ENCODE peak calls at places on chromosomes 6 and 20, in ten cellular contexts. H, B, N, I, U, Q, V, R, Y and T are unnamed samples. For H3K27me3 and H3K4me1, the result is how much of the 10 kb centered on the place peaks cover.

GRCh38 chr6:154953644-154954043 is 41.5 kb upstream of the TIAM2 start:
- DNase-seq in H (peak), U (no peak), R (no peak), B (no peak), V (no peak), Q (no peak), Y (no peak), I (no peak), N (no peak), T (no peak)

GRCh38 chr6:39313526-39314272 is 520 bp downstream of the KCNK17 start:
- DNase-seq in I (no peak), V (no peak), N (no peak), Q (no peak), R (no peak), Y (peak), U (no peak), H (no peak), B (no peak), T (no peak)

GRCh38 chr6:122695188-122695587 is 84.3 kb upstream of the FABP7 start:
- DNase-seq in U (no peak), I (no peak), V (no peak), R (no peak), N (no peak), B (no peak), H (no peak), Y (no peak), Q (no peak), T (no peak)

GRCh38 chr6:44309092-44309491 is 4.1 kb downstream of the AARS2 start:
- DNase-seq in N (no peak), I (no peak), H (no peak), Y (no peak), B (peak), Q (no peak), V (no peak), U (no peak), R (no peak), T (no peak)

GRCh38 chr6:124223596-124223995 is 419.9 kb downstream of the NKAIN2 start:
- DNase-seq in I (no peak), U (no peak), H (no peak), N (no peak), Y (no peak), B (no peak), R (no peak), Q (no peak), V (no peak), T (no peak)

GRCh38 chr6:28648035-28648877 is 122.6 kb downstream of the GPX5 start:
- DNase-seq in I (no peak), N (no peak), Q (no peak), V (peak), B (peak), R (no peak), U (peak), Y (peak), H (no peak), T (no peak)

GRCh38 chr6:94052754-94053153 is 633.4 kb upstream of the EPHA7 start:
- DNase-seq in N (no peak), Y (no peak), V (no peak), I (no peak), U (no peak), R (no peak), Q (no peak), B (no peak), H (no peak), T (no peak)

GRCh38 chr6:21500314-21500713 is 93.2 kb upstream of the SOX4 start:
- DNase-seq in U (no peak), V (no peak), Y (peak), N (no peak), B (no peak), R (no peak), Q (no peak), H (no peak), I (no peak), T (no peak)

GRCh38 chr20:25275813-25276532 is 28.1 kb downstream of the PYGB start:
- DNase-seq in Q (peak), I (no peak), H (peak), R (no peak), U (no peak), B (no peak), V (peak), Y (peak), N (peak), T (no peak)

GRCh38 chr6:169752074-169752623 is 727 bp downstream of the ERMARD start:
- DNase-seq in I (no peak), V (no peak), Q (no peak), R (no peak), N (no peak), U (no peak), Y (no peak), H (no peak), B (no peak), T (no peak)

GRCh38 chr6:88983532-88983931 is 20.1 kb upstream of the RNGTT start:
- DNase-seq in B (peak), I (no peak), U (peak), V (peak), R (peak), Y (peak), N (no peak), Q (no peak), H (peak), T (no peak)

GRCh38 chr6:845581-845980 is 152.6 kb upstream of the EXOC2 start:
- DNase-seq in N (no peak), H (no peak), I (no peak), Q (no peak), B (no peak), Y (no peak), V (no peak), U (no peak), R (no peak), T (no peak)

GRCh38 chr6:27517238-27517637 is 44.3 kb upstream of the ZNF184 start:
- DNase-seq in Y (no peak), V (no peak), B (no peak), I (no peak), Q (no peak), N (no peak), H (no peak), U (no peak), R (no peak), T (no peak)

GRCh38 chr6:10322991-10323390 is 91.9 kb downstream of the TFAP2A start:
- DNase-seq in B (no peak), N (no peak), U (no peak), H (no peak), R (no peak), V (no peak), Y (no peak), Q (no peak), I (no peak), T (no peak)

GRCh38 chr6:28643017-28643740 is 117.5 kb downstream of the GPX5 start:
- DNase-seq in N (no peak), H (no peak), I (no peak), V (no peak), B (peak), R (no peak), Y (no peak), Q (no peak), U (peak), T (no peak)

GRCh38 chr6:43779864-43780260 is 9.9 kb downstream of the VEGFA start:
- DNase-seq in N (no peak), Y (peak), U (no peak), H (no peak), V (no peak), B (no peak), Q (peak), R (no peak), I (no peak), T (no peak)

GRCh38 chr20:17287503-17287902 is 60.7 kb downstream of the PCSK2 start:
- DNase-seq in U (no peak), R (no peak), V (no peak), N (no peak), Y (no peak), Q (no peak), H (no peak), I (no peak), B (no peak), T (no peak)

GRCh38 chr6:27867051-27867940 is 44.9 kb downstream of the OR2B2 start:
- DNase-seq in R (peak), N (peak), V (no peak), I (no peak), U (peak), Q (peak), H (peak), B (peak), Y (peak), T (no peak)

GRCh38 chr6:138377844-138378243 is at the start of gene SMIM28:
- DNase-seq in V (no peak), U (no peak), I (no peak), H (no peak), Y (peak), B (no peak), R (no peak), N (no peak), Q (no peak), T (no peak)

GRCh38 chr6:148509789-148510581 is 167.3 kb downstream of the SASH1 start:
- DNase-seq in R (peak), V (no peak), Q (no peak), I (no peak), Y (no peak), N (no peak), H (peak), B (peak), U (peak), T (no peak)

GRCh38 chr6:43842231-43842794 is 72.3 kb downstream of the VEGFA start:
- DNase-seq in H (no peak), N (no peak), B (peak), Q (no peak), R (peak), U (no peak), I (no peak), Y (no peak), V (no peak), T (no peak)

GRCh38 chr6:13548500-13549210 is 25.7 kb upstream of the SIRT5 start:
- DNase-seq in U (no peak), N (no peak), H (no peak), Y (no peak), Q (no peak), I (no peak), V (no peak), B (no peak), R (no peak), T (no peak)

GRCh38 chr6:154227862-154228520 is 128.6 kb downstream of the IPCEF1 start:
- DNase-seq in V (no peak), H (no peak), U (no peak), Q (no peak), N (no peak), Y (no peak), I (no peak), B (no peak), R (no peak), T (no peak)

GRCh38 chr6:159062564-159062945 is 17.8 kb upstream of the TAGAP start:
- DNase-seq in Q (no peak), Y (no peak), R (no peak), H (peak), N (no peak), I (no peak), U (no peak), B (no peak), V (no peak), T (no peak)

GRCh38 chr6:28838289-28838633 is 85.5 kb downstream of the TRIM27 start:
- DNase-seq in Y (peak), B (peak), U (peak), Q (peak), R (peak), H (peak), N (no peak), I (no peak), V (peak), T (no peak)

GRCh38 chr6:53333439-53334408 is 15.0 kb downstream of the ELOVL5 start:
- DNase-seq in U (no peak), I (no peak), R (no peak), B (no peak), H (no peak), N (no peak), Y (no peak), Q (no peak), V (no peak), T (no peak)

GRCh38 chr6:20732896-20733295 is 198.6 kb downstream of the CDKAL1 start:
- DNase-seq in I (no peak), Y (no peak), V (no peak), N (no peak), U (no peak), B (no peak), Q (no peak), R (no peak), H (no peak), T (no peak)

GRCh38 chr6:144478487-144478886 is 193.4 kb downstream of the UTRN start:
- DNase-seq in N (no peak), B (no peak), I (no peak), U (no peak), V (no peak), Q (no peak), Y (peak), R (no peak), H (no peak), T (no peak)

GRCh38 chr6:109824105-109824504 is 133.0 kb downstream of the FIG4 start:
- DNase-seq in U (no peak), R (no peak), Q (no peak), H (no peak), N (no peak), I (no peak), B (no peak), Y (no peak), V (no peak), T (no peak)

GRCh38 chr6:138752017-138752416 is 21.6 kb upstream of the CCDC28A start:
- DNase-seq in N (no peak), Y (no peak), R (no peak), H (no peak), I (no peak), B (no peak), V (no peak), U (no peak), Q (no peak), T (no peak)

GRCh38 chr6:34359438-34360158 is 32.9 kb downstream of the NUDT3 start:
- DNase-seq in V (no peak), I (no peak), H (no peak), R (no peak), U (no peak), Y (no peak), N (no peak), B (peak), Q (no peak), T (no peak)

GRCh38 chr6:26383624-26384417 is 913 bp downstream of the BTN2A2 start:
- DNase-seq in I (no peak), Y (peak), Q (peak), V (peak), B (peak), U (peak), R (peak), N (no peak), H (peak), T (no peak)

GRCh38 chr6:126661646-126662045 is 321.7 kb downstream of the CENPW start:
- DNase-seq in H (no peak), B (peak), Y (no peak), Q (no peak), V (no peak), N (no peak), R (no peak), I (no peak), U (no peak), T (no peak)

GRCh38 chr6:1552296-1552761 is 57.4 kb upstream of the FOXC1 start:
- DNase-seq in H (no peak), R (no peak), U (peak), N (no peak), B (peak), Y (no peak), Q (no peak), V (no peak), I (no peak), T (no peak)

GRCh38 chr20:46371656-46372055 is 34.8 kb downstream of the ELMO2 start:
- DNase-seq in V (no peak), H (no peak), I (no peak), B (no peak), R (no peak), Y (no peak), Q (no peak), N (no peak), U (no peak), T (no peak)

GRCh38 chr6:13354331-13355042 is 26.1 kb upstream of the TBC1D7 start:
- DNase-seq in H (no peak), I (no peak), Y (no peak), N (no peak), Q (no peak), U (peak), R (no peak), B (peak), V (no peak), T (no peak)

GRCh38 chr6:127515794-127516675 is 3.1 kb downstream of the MTCL3 start:
- DNase-seq in I (no peak), N (peak), U (peak), V (peak), Y (peak), B (peak), H (peak), R (peak), Q (peak), T (no peak)

DNA sequence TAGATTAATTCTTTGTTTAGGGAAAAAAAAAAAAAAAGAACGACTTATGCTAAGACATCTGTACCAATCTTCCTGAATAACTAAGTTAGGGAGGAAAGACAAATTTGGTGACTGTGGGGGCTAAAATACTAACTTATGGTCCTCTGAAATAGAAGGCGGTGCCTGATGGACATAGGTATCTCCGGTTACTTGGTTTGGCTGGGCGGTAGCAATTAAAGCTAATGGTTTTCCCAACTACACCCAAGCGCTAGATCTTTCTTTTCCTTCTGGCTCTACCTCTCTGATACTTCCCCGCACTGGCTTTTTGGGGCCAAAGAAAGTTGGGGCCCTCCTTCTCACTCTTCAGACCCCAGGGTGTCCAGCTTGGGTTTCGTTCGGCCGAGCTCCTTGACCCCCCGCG is 1.0 kb upstream of the RBM24 start:
- DNase-seq in B (no peak), I (no peak), U (no peak), Q (no peak), R (no peak), V (no peak), Y (no peak), N (no peak), H (no peak), T (no peak)
- H3K27me3 ChIP-seq in B (under half), I (under half), U (under half), Q (under half), R (under half), V (under half), Y (under half), N (under half), H (under half), T (under half)

GRCh38 chr20:49893242-49894072 is 21.9 kb downstream of the SPATA2 start:
- DNase-seq in B (peak), Q (no peak), H (no peak), V (no peak), U (no peak), N (peak), Y (no peak), R (no peak), I (no peak), T (no peak)

GRCh38 chr20:49891486-49891885 is 23.8 kb downstream of the SPATA2 start:
- DNase-seq in N (peak), B (no peak), R (no peak), Y (no peak), I (no peak), V (no peak), Q (no peak), H (peak), U (no peak), T (no peak)

GRCh38 chr20:49890651-49891361 is 24.5 kb downstream of the SPATA2 start:
- DNase-seq in N (peak), U (peak), Q (no peak), Y (no peak), V (peak), H (peak), B (no peak), I (no peak), R (no peak), T (no peak)

GRCh38 chr20:49894073-49894470 is 21.3 kb downstream of the SPATA2 start:
- DNase-seq in H (no peak), V (no peak), N (no peak), R (no peak), B (no peak), Q (no peak), U (no peak), Y (no peak), I (no peak), T (no peak)

DNA sequence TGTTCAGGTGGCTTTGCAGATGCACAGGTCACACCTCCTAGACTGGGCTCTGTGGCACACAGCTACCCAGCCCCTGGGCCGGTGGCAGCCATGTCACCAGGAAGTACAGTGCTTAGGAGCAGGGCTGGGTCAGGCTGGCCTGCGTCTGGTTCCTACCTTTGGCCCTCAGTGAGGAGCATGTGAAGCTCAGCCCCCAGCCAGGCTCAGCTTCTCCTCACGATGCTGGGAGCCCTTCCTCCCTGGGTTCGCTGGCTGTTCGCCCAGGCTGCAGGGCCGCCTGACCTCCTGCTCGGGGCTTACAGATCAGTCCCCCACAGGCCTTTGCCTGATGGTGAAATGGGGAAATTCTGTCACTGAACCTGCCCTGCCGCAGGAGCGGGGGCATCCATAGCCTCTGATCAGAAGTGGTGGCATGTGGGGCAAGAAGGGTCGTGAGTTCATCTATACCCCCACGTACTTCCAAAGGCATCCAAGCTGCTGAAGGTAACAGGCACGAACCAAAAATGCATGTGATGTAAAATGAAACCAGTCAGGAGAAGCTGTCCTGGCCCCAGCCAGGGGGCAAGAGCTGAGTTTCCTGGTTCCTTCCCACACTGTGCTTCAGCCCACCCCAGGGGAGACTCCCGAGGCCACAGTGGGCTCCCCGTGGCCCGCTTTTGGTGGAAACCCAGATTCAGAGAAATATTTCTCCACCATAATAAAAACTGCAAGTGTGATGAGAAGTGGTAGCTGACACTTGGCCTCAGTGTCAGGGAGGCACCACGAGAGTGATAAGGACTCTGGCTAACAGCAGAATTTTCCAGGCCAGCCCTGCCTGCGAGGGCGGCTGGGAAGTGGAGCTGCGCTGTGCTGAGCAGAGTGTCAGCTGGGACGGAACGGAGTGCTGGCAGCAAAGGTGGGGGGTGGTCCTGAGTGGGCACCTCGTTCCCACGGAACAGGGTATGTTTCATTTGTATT is 22.8 kb downstream of the SPATA2 start:
- DNase-seq in U (no peak), Q (no peak), I (no peak), B (no peak), R (no peak), V (no peak), H (no peak), N (peak), Y (no peak), T (no peak)
- TF ChIP-seq POLR2A in U (no peak), Q (no peak), I (no peak), B (no peak), R (no peak), V (no peak), H (no peak), N (no peak), Y (no peak), T (no peak)

GRCh38 chr6:108616544-108616943 is 55.8 kb downstream of the FOXO3 start:
- DNase-seq in V (no peak), U (no peak), Y (no peak), Q (no peak), R (no peak), B (peak), H (no peak), N (no peak), I (no peak), T (no peak)
- H3K4me1 ChIP-seq in V (under half), U (under half), Y (half or more), Q (half or more), R (half or more), B (under half), H (under half), N (under half), I (under half), T (half or more)

GRCh38 chr20:62476074-62476838 is 461 bp upstream of the GATA5 start:
- DNase-seq in N (no peak), R (no peak), I (no peak), V (no peak), Q (peak), B (no peak), H (peak), U (no peak), Y (peak), T (no peak)
- H3K27me3 ChIP-seq in N (half or more), R (half or more), I (under half), V (under half), Q (under half), B (half or more), H (under half), U (under half), Y (under half), T (under half)

GRCh38 chr20:63740501-63741353 is 1.2 kb downstream of the SLC2A4RG start:
- DNase-seq in Q (peak), N (peak), I (no peak), V (peak), Y (peak), U (peak), B (peak), H (peak), R (peak), T (no peak)
- TF ChIP-seq POLR2A in Q (no peak), N (no peak), I (no peak), V (peak), Y (peak), U (no peak), B (no peak), H (peak), R (peak), T (no peak)